ENCODE peak calls at places on chromosomes 13 and 19, in nine cellular contexts. C is stimulated activated naive CD8-positive, alpha-beta T cell treated with anti-CD3 and anti-CD28 coated beads, Interleukin-15, Interleukin-2, amounts not matched to agents 100 U/mL and 50 U/mL, for 24 hours; F is cardiac muscle cell; A is mammary epithelial cell; Y is MV-4-11; G is C1 segment of cervical spinal cord; K is activated T-cell treated with anti-CD3 and anti-CD28 coated beads for 1 hour; R is GM13976; X is posterior cingulate gyrus. J is an unnamed sample.

GRCh38 chr19:55358943-55359908 is 3.8 kb downstream of the GARIN5B start:
- DNase-seq in C (no peak), F (no peak), A (no peak), Y (no peak), G (no peak), K (no peak), R (no peak), X (no peak), J (no peak)

GRCh38 chr13:24127116-24127631 is 33.3 kb upstream of the SPATA13 start:
- DNase-seq in C (peak), F (no peak), A (no peak), Y (peak), G (no peak), K (no peak), R (peak), X (no peak), J (no peak)

GRCh38 chr13:31476266-31476665 is 263.1 kb upstream of the RXFP2 start:
- DNase-seq in C (no peak), F (peak), A (no peak), Y (no peak), G (no peak), K (no peak), R (no peak), X (no peak), J (no peak)

GRCh38 chr19:5478241-5478924 is 23.2 kb downstream of the ZNRF4 start:
- DNase-seq in C (no peak), F (no peak), A (no peak), Y (no peak), G (no peak), K (no peak), R (no peak), X (no peak), J (no peak)

GRCh38 chr13:111485491-111486250 is 165.2 kb downstream of the TEX29 start:
- DNase-seq in C (no peak), F (no peak), A (no peak), Y (no peak), G (no peak), K (no peak), R (no peak), X (no peak), J (no peak)

GRCh38 chr13:51111174-51111573 is at the start of gene C13orf42:
- DNase-seq in C (no peak), F (no peak), A (no peak), Y (no peak), G (no peak), K (no peak), R (no peak), X (no peak), J (no peak)

GRCh38 chr19:44164673-44165512 is at the start of gene ZNF226:
- DNase-seq in C (peak), F (peak), A (peak), Y (peak), G (peak), K (peak), R (peak), X (peak), J (peak)

GRCh38 chr13:113350065-113350937 is 13.6 kb downstream of the GRTP1 start:
- DNase-seq in C (no peak), F (no peak), A (peak), Y (no peak), G (no peak), K (no peak), R (no peak), X (no peak), J (no peak)

GRCh38 chr19:16676101-16676798 is 15.3 kb downstream of the TMEM38A start:
- DNase-seq in C (no peak), F (no peak), A (no peak), Y (peak), G (no peak), K (no peak), R (no peak), X (no peak), J (no peak)

GRCh38 chr13:50684366-50684765 is 159.1 kb downstream of the DLEU7 start:
- DNase-seq in C (no peak), F (no peak), A (no peak), Y (peak), G (peak), K (no peak), R (no peak), X (no peak), J (no peak)

GRCh38 chr19:58558066-58558622 is at the start of gene UBE2M:
- DNase-seq in C (no peak), F (no peak), A (no peak), Y (no peak), G (no peak), K (no peak), R (no peak), X (no peak), J (no peak)

GRCh38 chr13:109862627-109863026 is 76.2 kb upstream of the IRS2 start:
- DNase-seq in C (no peak), F (peak), A (peak), Y (peak), G (no peak), K (no peak), R (no peak), X (no peak), J (no peak)

GRCh38 chr19:50870417-50871089 is 2.7 kb upstream of the KLK2 start:
- DNase-seq in C (peak), F (peak), A (no peak), Y (no peak), G (no peak), K (no peak), R (no peak), X (no peak), J (peak)

GRCh38 chr13:24381539-24382265 is 72.3 kb downstream of the C1QTNF9 start:
- DNase-seq in C (peak), F (peak), A (no peak), Y (no peak), G (no peak), K (no peak), R (no peak), X (no peak), J (no peak)

GRCh38 chr13:25502551-25502950 is 130.8 kb downstream of the ATP8A2 start:
- DNase-seq in C (no peak), F (no peak), A (no peak), Y (no peak), G (no peak), K (no peak), R (no peak), X (no peak), J (no peak)

GRCh38 chr19:3041302-3041701 is 12.2 kb upstream of the TLE2 start:
- DNase-seq in C (no peak), F (no peak), A (no peak), Y (no peak), G (no peak), K (no peak), R (no peak), X (no peak), J (no peak)

GRCh38 chr13:36192166-36192565 is 22.2 kb downstream of the SOHLH2 start:
- DNase-seq in C (no peak), F (peak), A (no peak), Y (no peak), G (no peak), K (no peak), R (no peak), X (no peak), J (no peak)

GRCh38 chr19:17289489-17289888 is 7.8 kb downstream of the ANKLE1 start:
- DNase-seq in C (peak), F (peak), A (no peak), Y (peak), G (no peak), K (no peak), R (peak), X (no peak), J (peak)

GRCh38 chr13:26660761-26661160 is 99.8 kb downstream of the GPR12 start:
- DNase-seq in C (no peak), F (no peak), A (no peak), Y (no peak), G (no peak), K (no peak), R (no peak), X (no peak), J (no peak)

GRCh38 chr19:45508931-45509691 is 1.8 kb downstream of the VASP start:
- DNase-seq in C (peak), F (peak), A (no peak), Y (peak), G (no peak), K (no peak), R (peak), X (no peak), J (peak)

GRCh38 chr19:1747285-1748114 is 5.8 kb upstream of the ONECUT3 start:
- DNase-seq in C (peak), F (peak), A (peak), Y (no peak), G (no peak), K (peak), R (peak), X (no peak), J (no peak)

GRCh38 chr19:49011194-49011593 is 5.7 kb downstream of the LHB start:
- DNase-seq in C (no peak), F (no peak), A (no peak), Y (no peak), G (no peak), K (no peak), R (no peak), X (no peak), J (no peak)

GRCh38 chr19:49653466-49653806 is 11.4 kb downstream of the SCAF1 start:
- DNase-seq in C (no peak), F (no peak), A (no peak), Y (no peak), G (no peak), K (no peak), R (no peak), X (no peak), J (no peak)

GRCh38 chr13:92833071-92833470 is 393.5 kb upstream of the GPC6 start:
- DNase-seq in C (no peak), F (peak), A (no peak), Y (no peak), G (no peak), K (no peak), R (no peak), X (no peak), J (no peak)

GRCh38 chr13:41552031-41552430 is 94.7 kb downstream of the RGCC start:
- DNase-seq in C (no peak), F (no peak), A (no peak), Y (no peak), G (no peak), K (no peak), R (no peak), X (no peak), J (no peak)

GRCh38 chr19:4581381-4582111 is 22.1 kb upstream of the SEMA6B start:
- DNase-seq in C (peak), F (peak), A (peak), Y (no peak), G (no peak), K (no peak), R (peak), X (no peak), J (no peak)

GRCh38 chr19:55091126-55091910 is 15.6 kb downstream of the EPS8L1 start:
- DNase-seq in C (no peak), F (no peak), A (no peak), Y (no peak), G (no peak), K (no peak), R (no peak), X (no peak), J (no peak)

GRCh38 chr13:111474136-111475002 is 153.9 kb downstream of the TEX29 start:
- DNase-seq in C (no peak), F (peak), A (peak), Y (peak), G (no peak), K (no peak), R (peak), X (no peak), J (peak)

GRCh38 chr19:11197291-11198174 is at the start of gene KANK2:
- DNase-seq in C (peak), F (peak), A (peak), Y (peak), G (peak), K (peak), R (peak), X (peak), J (peak)

GRCh38 chr19:40282920-40283319 is 2.2 kb downstream of the AKT2 start:
- DNase-seq in C (no peak), F (no peak), A (no peak), Y (no peak), G (no peak), K (no peak), R (no peak), X (no peak), J (no peak)

GRCh38 chr13:97975280-97975850 is 21.9 kb downstream of the IPO5 start:
- DNase-seq in C (no peak), F (no peak), A (no peak), Y (no peak), G (no peak), K (no peak), R (no peak), X (no peak), J (no peak)

GRCh38 chr19:18450934-18451836 is 13.3 kb upstream of the ISYNA1 start:
- DNase-seq in C (peak), F (peak), A (no peak), Y (peak), G (peak), K (peak), R (peak), X (peak), J (peak)

GRCh38 chr13:31431722-31432137 is 232.0 kb downstream of the B3GLCT start:
- DNase-seq in C (peak), F (peak), A (peak), Y (peak), G (no peak), K (peak), R (peak), X (peak), J (peak)

GRCh38 chr13:110779046-110779445 is 65.5 kb downstream of the ING1 start:
- DNase-seq in C (no peak), F (no peak), A (no peak), Y (no peak), G (no peak), K (no peak), R (no peak), X (no peak), J (no peak)

GRCh38 chr13:29548722-29549446 is 46.6 kb downstream of the SLC7A1 start:
- DNase-seq in C (no peak), F (peak), A (no peak), Y (no peak), G (no peak), K (no peak), R (no peak), X (no peak), J (peak)

J was measured in erythroblast.